ENCODE peak calls at places on chromosomes 1 and 21, in seven cellular contexts. One of them, this sample, is unnamed.

GRCh38 chr1:161182214-161182613 is 4.9 kb upstream of the B4GALT3 start:
- DNase-seq in thoracic aorta: no peak
- DNase-seq in H9: no peak
- DNase-seq in GM20000: peak; percentile 52
- DNase-seq in left ventricle myocardium inferior: no peak
- DNase-seq in type B pancreatic cell: no peak
- DNase-seq in pancreas: no peak
- DNase-seq in this sample: no peak

GRCh38 chr1:180542530-180543171 is 16.1 kb upstream of the OVAAL start:
- DNase-seq in left ventricle myocardium inferior: no peak
- DNase-seq in GM20000: no peak
- DNase-seq in pancreas: no peak
- DNase-seq in H9: no peak
- DNase-seq in thoracic aorta: peak; percentile 31
- DNase-seq in type B pancreatic cell: no peak
- DNase-seq in this sample: no peak

GRCh38 chr1:13908128-13908527 is 208.1 kb downstream of the PRDM2 start:
- DNase-seq in left ventricle myocardium inferior: no peak
- DNase-seq in pancreas: no peak
- DNase-seq in thoracic aorta: no peak
- DNase-seq in GM20000: peak; percentile 39
- DNase-seq in H9: no peak
- DNase-seq in type B pancreatic cell: no peak
- DNase-seq in this sample: no peak

GRCh38 chr1:192797143-192797542 is 11.7 kb upstream of the RGS2 start:
- DNase-seq in GM20000: no peak
- DNase-seq in pancreas: no peak
- DNase-seq in left ventricle myocardium inferior: no peak
- DNase-seq in thoracic aorta: no peak
- DNase-seq in type B pancreatic cell: no peak
- DNase-seq in H9: no peak
- DNase-seq in this sample: no peak

GRCh38 chr1:62903522-62903921 is 119.6 kb downstream of the ATG4C start:
- DNase-seq in H9: no peak
- DNase-seq in left ventricle myocardium inferior: no peak
- DNase-seq in thoracic aorta: no peak
- DNase-seq in pancreas: no peak
- DNase-seq in type B pancreatic cell: no peak
- DNase-seq in GM20000: no peak
- DNase-seq in this sample: no peak

GRCh38 chr1:197178998-197179397 is 32.5 kb upstream of the ASPM start:
- DNase-seq in H9: no peak
- DNase-seq in GM20000: peak; percentile 4
- DNase-seq in left ventricle myocardium inferior: no peak
- DNase-seq in type B pancreatic cell: no peak
- DNase-seq in pancreas: no peak
- DNase-seq in thoracic aorta: no peak
- DNase-seq in this sample: no peak

GRCh38 chr1:43531453-43531905 is 796 bp downstream of the PTPRF start:
- DNase-seq in H9: no peak
- DNase-seq in type B pancreatic cell: no peak
- DNase-seq in pancreas: no peak
- DNase-seq in left ventricle myocardium inferior: no peak
- DNase-seq in GM20000: peak; percentile 62
- DNase-seq in thoracic aorta: no peak
- DNase-seq in this sample: peak; percentile 48

GRCh38 chr1:226491093-226491850 is 57.3 kb upstream of the STUM start:
- DNase-seq in left ventricle myocardium inferior: no peak
- DNase-seq in H9: peak; percentile 43
- DNase-seq in pancreas: no peak
- DNase-seq in type B pancreatic cell: no peak
- DNase-seq in thoracic aorta: no peak
- DNase-seq in GM20000: no peak
- DNase-seq in this sample: no peak

GRCh38 chr1:154767315-154768240 is 102.5 kb downstream of the KCNN3 start:
- DNase-seq in pancreas: no peak
- DNase-seq in GM20000: no peak
- DNase-seq in H9: no peak
- DNase-seq in thoracic aorta: no peak
- DNase-seq in left ventricle myocardium inferior: peak; percentile 64
- DNase-seq in type B pancreatic cell: no peak
- DNase-seq in this sample: no peak

GRCh38 chr1:201452881-201453280 is 16.1 kb downstream of the PHLDA3 start:
- DNase-seq in left ventricle myocardium inferior: no peak
- DNase-seq in H9: no peak
- DNase-seq in thoracic aorta: no peak
- DNase-seq in pancreas: no peak
- DNase-seq in type B pancreatic cell: no peak
- DNase-seq in GM20000: no peak
- DNase-seq in this sample: no peak

GRCh38 chr1:10065344-10065685 is 32.6 kb downstream of the UBE4B start:
- DNase-seq in type B pancreatic cell: no peak
- DNase-seq in H9: no peak
- DNase-seq in pancreas: no peak
- DNase-seq in GM20000: no peak
- DNase-seq in left ventricle myocardium inferior: no peak
- DNase-seq in thoracic aorta: no peak
- DNase-seq in this sample: no peak

GRCh38 chr1:154745286-154745731 is 124.8 kb downstream of the KCNN3 start:
- DNase-seq in GM20000: no peak
- DNase-seq in left ventricle myocardium inferior: peak; percentile 66
- DNase-seq in pancreas: no peak
- DNase-seq in H9: no peak
- DNase-seq in type B pancreatic cell: no peak
- DNase-seq in thoracic aorta: no peak
- DNase-seq in this sample: no peak

GRCh38 chr1:93629101-93630059 is 52.3 kb downstream of the BCAR3 start:
- DNase-seq in thoracic aorta: no peak
- DNase-seq in pancreas: peak; percentile 32
- DNase-seq in GM20000: peak; percentile 62
- DNase-seq in type B pancreatic cell: no peak
- DNase-seq in H9: no peak
- DNase-seq in left ventricle myocardium inferior: no peak
- DNase-seq in this sample: no peak

GRCh38 chr1:87942165-87942564 is 613.5 kb downstream of the LMO4 start:
- DNase-seq in H9: no peak
- DNase-seq in GM20000: no peak
- DNase-seq in pancreas: no peak
- DNase-seq in type B pancreatic cell: no peak
- DNase-seq in left ventricle myocardium inferior: peak; percentile 20
- DNase-seq in thoracic aorta: no peak
- DNase-seq in this sample: no peak

GRCh38 chr1:234495231-234495990 is 16.4 kb upstream of the TARBP1 start:
- DNase-seq in thoracic aorta: no peak
- DNase-seq in H9: no peak
- DNase-seq in left ventricle myocardium inferior: no peak
- DNase-seq in GM20000: peak; percentile 56
- DNase-seq in type B pancreatic cell: no peak
- DNase-seq in pancreas: no peak
- DNase-seq in this sample: no peak

GRCh38 chr1:158654570-158654969 is 31.9 kb downstream of the SPTA1 start:
- DNase-seq in left ventricle myocardium inferior: no peak
- DNase-seq in GM20000: no peak
- DNase-seq in type B pancreatic cell: no peak
- DNase-seq in H9: no peak
- DNase-seq in pancreas: no peak
- DNase-seq in thoracic aorta: no peak
- DNase-seq in this sample: no peak

GRCh38 chr1:201970334-201971159 is 11.9 kb upstream of the RNPEP start:
- DNase-seq in thoracic aorta: no peak
- DNase-seq in type B pancreatic cell: no peak
- DNase-seq in GM20000: no peak
- DNase-seq in pancreas: no peak
- DNase-seq in H9: no peak
- DNase-seq in left ventricle myocardium inferior: no peak
- DNase-seq in this sample: no peak

GRCh38 chr21:31612889-31613785 is 46.4 kb upstream of the SOD1 start:
- DNase-seq in pancreas: no peak
- DNase-seq in left ventricle myocardium inferior: no peak
- DNase-seq in H9: no peak
- DNase-seq in thoracic aorta: no peak
- DNase-seq in GM20000: no peak
- DNase-seq in type B pancreatic cell: no peak
- DNase-seq in this sample: no peak

GRCh38 chr1:77759090-77760028 is at the start of gene USP33:
- DNase-seq in thoracic aorta: peak; percentile 33
- DNase-seq in type B pancreatic cell: peak; percentile 84
- DNase-seq in GM20000: peak; percentile 94
- DNase-seq in left ventricle myocardium inferior: peak; percentile 90
- DNase-seq in H9: peak; percentile 93
- DNase-seq in pancreas: peak; percentile 87
- DNase-seq in this sample: peak; percentile 92

GRCh38 chr1:85884372-85885035 is 176.3 kb upstream of the ZNHIT6 start:
- DNase-seq in type B pancreatic cell: no peak
- DNase-seq in thoracic aorta: no peak
- DNase-seq in left ventricle myocardium inferior: no peak
- DNase-seq in pancreas: no peak
- DNase-seq in H9: no peak
- DNase-seq in GM20000: peak; percentile 4
- DNase-seq in this sample: no peak
- TF ChIP-seq CTCF in type B pancreatic cell: peak; percentile 75
- TF ChIP-seq CTCF in thoracic aorta: peak; percentile 15
- TF ChIP-seq CTCF in left ventricle myocardium inferior: peak; percentile 34
- TF ChIP-seq CTCF in pancreas: no peak
- TF ChIP-seq CTCF in H9: peak; percentile 74
- TF ChIP-seq CTCF in GM20000: no peak
- TF ChIP-seq CTCF in this sample: peak; percentile 69

DNA sequence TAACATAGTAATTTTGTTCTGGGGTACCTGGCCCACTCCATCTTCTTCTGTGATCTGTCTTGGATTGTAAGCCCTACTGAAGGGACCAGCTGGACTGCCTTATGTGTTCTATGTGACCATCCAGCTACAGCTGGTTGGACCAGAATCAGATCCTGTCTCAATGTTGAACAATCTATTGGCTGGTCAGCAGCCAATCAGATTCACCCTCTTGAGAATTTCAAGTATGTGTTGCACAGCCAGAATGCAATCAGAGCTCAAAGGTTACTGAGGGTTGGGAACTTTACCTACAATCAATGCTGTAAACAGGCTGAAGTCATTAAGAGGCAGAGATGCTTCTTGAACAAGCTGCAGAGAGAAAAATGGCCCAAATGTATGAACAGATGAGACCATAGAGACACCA is 61.9 kb downstream of the KCNC4 start:
- DNase-seq in thoracic aorta: no peak
- DNase-seq in pancreas: no peak
- DNase-seq in GM20000: no peak
- DNase-seq in left ventricle myocardium inferior: no peak
- DNase-seq in H9: no peak
- DNase-seq in type B pancreatic cell: no peak
- DNase-seq in this sample: no peak
- TF ChIP-seq CTCF in thoracic aorta: no peak
- TF ChIP-seq CTCF in pancreas: no peak
- TF ChIP-seq CTCF in GM20000: no peak
- TF ChIP-seq CTCF in left ventricle myocardium inferior: no peak
- TF ChIP-seq CTCF in H9: no peak
- TF ChIP-seq CTCF in type B pancreatic cell: no peak
- TF ChIP-seq CTCF in this sample: no peak

GRCh38 chr1:170664828-170665617 is 1.1 kb downstream of the PRRX1 start:
- DNase-seq in type B pancreatic cell: no peak
- DNase-seq in left ventricle myocardium inferior: peak; percentile 55
- DNase-seq in GM20000: peak; percentile 22
- DNase-seq in H9: peak; percentile 59
- DNase-seq in pancreas: no peak
- DNase-seq in thoracic aorta: no peak
- DNase-seq in this sample: peak; percentile 54
- TF ChIP-seq CTCF in type B pancreatic cell: peak; percentile 23
- TF ChIP-seq CTCF in left ventricle myocardium inferior: peak; percentile 40
- TF ChIP-seq CTCF in GM20000: no peak
- TF ChIP-seq CTCF in H9: no peak
- TF ChIP-seq CTCF in pancreas: no peak
- TF ChIP-seq CTCF in thoracic aorta: peak; percentile 35
- TF ChIP-seq CTCF in this sample: no peak

GRCh38 chr1:55893155-55893554 is 678.0 kb upstream of the USP24 start:
- DNase-seq in thoracic aorta: no peak
- DNase-seq in type B pancreatic cell: no peak
- DNase-seq in GM20000: peak; percentile 15
- DNase-seq in H9: no peak
- DNase-seq in left ventricle myocardium inferior: no peak
- DNase-seq in pancreas: no peak
- DNase-seq in this sample: no peak
- TF ChIP-seq CTCF in thoracic aorta: no peak
- TF ChIP-seq CTCF in type B pancreatic cell: peak; percentile 56
- TF ChIP-seq CTCF in GM20000: peak; percentile 32
- TF ChIP-seq CTCF in H9: peak; percentile 68
- TF ChIP-seq CTCF in left ventricle myocardium inferior: peak; percentile 44
- TF ChIP-seq CTCF in pancreas: no peak
- TF ChIP-seq CTCF in this sample: peak; percentile 45

GRCh38 chr21:36429672-36430546 is 44.7 kb downstream of the CHAF1B start:
- DNase-seq in H9: peak; percentile 75
- DNase-seq in GM20000: peak; percentile 80
- DNase-seq in type B pancreatic cell: no peak
- DNase-seq in pancreas: peak; percentile 52
- DNase-seq in thoracic aorta: peak; percentile 84
- DNase-seq in left ventricle myocardium inferior: peak; percentile 64
- DNase-seq in this sample: peak; percentile 29
- TF ChIP-seq CTCF in H9: peak; percentile 40
- TF ChIP-seq CTCF in GM20000: no peak
- TF ChIP-seq CTCF in type B pancreatic cell: peak; percentile 22
- TF ChIP-seq CTCF in pancreas: no peak
- TF ChIP-seq CTCF in thoracic aorta: no peak
- TF ChIP-seq CTCF in left ventricle myocardium inferior: no peak
- TF ChIP-seq CTCF in this sample: no peak

GRCh38 chr1:247431643-247432042 is 15.7 kb downstream of the NLRP3 start:
- DNase-seq in thoracic aorta: no peak
- DNase-seq in left ventricle myocardium inferior: no peak
- DNase-seq in GM20000: no peak
- DNase-seq in type B pancreatic cell: no peak
- DNase-seq in pancreas: no peak
- DNase-seq in H9: no peak
- DNase-seq in this sample: no peak
- TF ChIP-seq CTCF in thoracic aorta: no peak
- TF ChIP-seq CTCF in left ventricle myocardium inferior: no peak
- TF ChIP-seq CTCF in GM20000: no peak
- TF ChIP-seq CTCF in type B pancreatic cell: no peak
- TF ChIP-seq CTCF in pancreas: no peak
- TF ChIP-seq CTCF in H9: peak; percentile 26
- TF ChIP-seq CTCF in this sample: no peak